ENCODE peak calls at places on chromosomes 6 and 20, in seven cellular contexts. W, I, A, F, D, V and U are unnamed samples.

GRCh38 chr6:21597243-21597682 is 3.7 kb downstream of the SOX4 start:
- DNase-seq in W (no peak), I (no peak), A (no peak), F (no peak), D (no peak), V (no peak), U (no peak)

GRCh38 chr6:157905590-157906337 is 75.9 kb upstream of the SYNJ2 start:
- DNase-seq in W (no peak), I (no peak), A (no peak), F (no peak), D (no peak), V (no peak), U (no peak)

GRCh38 chr6:164078551-164079274 is 664.2 kb downstream of the QKI start:
- DNase-seq in W (no peak), I (no peak), A (no peak), F (no peak), D (no peak), V (no peak), U (no peak)

GRCh38 chr20:25454153-25454900 is 46.9 kb downstream of the GINS1 start:
- DNase-seq in W (no peak), I (no peak), A (no peak), F (no peak), D (no peak), V (no peak), U (no peak)

GRCh38 chr6:90003069-90003800 is 109.0 kb downstream of the GJA10 start:
- DNase-seq in W (no peak), I (no peak), A (no peak), F (no peak), D (no peak), V (no peak), U (no peak)

GRCh38 chr20:38084425-38084951 is 50.9 kb downstream of the RPRD1B start:
- DNase-seq in W (no peak), I (no peak), A (no peak), F (no peak), D (no peak), V (no peak), U (no peak)

GRCh38 chr20:58697201-58697866 is 4.7 kb downstream of the NPEPL1 start:
- DNase-seq in W (no peak), I (no peak), A (no peak), F (no peak), D (no peak), V (no peak), U (no peak)

GRCh38 chr6:28693033-28693750 is 167.5 kb downstream of the GPX5 start:
- DNase-seq in W (no peak), I (no peak), A (no peak), F (no peak), D (no peak), V (no peak), U (no peak)

GRCh38 chr6:85594197-85594930 is 706 bp upstream of the SNX14 start:
- DNase-seq in W (no peak), I (peak), A (peak), F (no peak), D (no peak), V (peak), U (no peak)

GRCh38 chr20:25018425-25018824 is 25.9 kb upstream of the APMAP start:
- DNase-seq in W (no peak), I (no peak), A (no peak), F (no peak), D (no peak), V (no peak), U (no peak)

GRCh38 chr20:50333131-50333530 is 142.5 kb downstream of the CEBPB start:
- DNase-seq in W (no peak), I (no peak), A (no peak), F (no peak), D (no peak), V (no peak), U (no peak)

GRCh38 chr6:37838209-37838921 is 18.8 kb downstream of the ZFAND3 start:
- DNase-seq in W (no peak), I (no peak), A (no peak), F (no peak), D (no peak), V (no peak), U (no peak)

GRCh38 chr6:49890988-49891387 is 24.7 kb upstream of the CRISP1 start:
- DNase-seq in W (no peak), I (no peak), A (no peak), F (no peak), D (no peak), V (no peak), U (no peak)

GRCh38 chr6:34143196-34143883 is 2.5 kb downstream of the GRM4 start:
- DNase-seq in W (no peak), I (no peak), A (no peak), F (no peak), D (no peak), V (no peak), U (no peak)

GRCh38 chr6:46983007-46983411 is 59.1 kb downstream of the ADGRF1 start:
- DNase-seq in W (no peak), I (no peak), A (no peak), F (no peak), D (no peak), V (no peak), U (no peak)

GRCh38 chr6:37985355-37985754 is 165.8 kb downstream of the ZFAND3 start:
- DNase-seq in W (no peak), I (no peak), A (no peak), F (peak), D (no peak), V (peak), U (peak)

GRCh38 chr6:93418448-93419303 is 683 bp downstream of the EPHA7 start:
- DNase-seq in W (no peak), I (no peak), A (no peak), F (no peak), D (peak), V (no peak), U (no peak)

GRCh38 chr6:99119109-99120031 is 171.6 kb upstream of the FBXL4 start:
- DNase-seq in W (no peak), I (no peak), A (peak), F (no peak), D (peak), V (no peak), U (no peak)

GRCh38 chr6:119137194-119138072 is 59.0 kb upstream of the FAM184A start:
- DNase-seq in W (peak), I (no peak), A (peak), F (no peak), D (no peak), V (no peak), U (no peak)

GRCh38 chr6:85278456-85279035 is 171.3 kb upstream of the NT5E start:
- DNase-seq in W (no peak), I (no peak), A (no peak), F (no peak), D (no peak), V (no peak), U (no peak)

GRCh38 chr20:24081077-24081476 is 92.5 kb upstream of the GGTLC1 start:
- DNase-seq in W (no peak), I (no peak), A (no peak), F (no peak), D (no peak), V (no peak), U (no peak)

GRCh38 chr20:18314786-18315406 is 26.6 kb downstream of the ZNF133 start:
- DNase-seq in W (no peak), I (no peak), A (peak), F (no peak), D (no peak), V (no peak), U (no peak)

GRCh38 chr6:39901670-39902069 is 32.6 kb downstream of the MOCS1 start:
- DNase-seq in W (no peak), I (no peak), A (no peak), F (no peak), D (no peak), V (no peak), U (no peak)

GRCh38 chr6:135576055-135576454 is 78.5 kb upstream of the AHI1 start:
- DNase-seq in W (no peak), I (no peak), A (peak), F (no peak), D (no peak), V (no peak), U (no peak)

GRCh38 chr6:579339-579738 is 77.6 kb downstream of the HUS1B start:
- DNase-seq in W (no peak), I (no peak), A (no peak), F (no peak), D (no peak), V (no peak), U (no peak)

GRCh38 chr6:27865952-27866369 is 46.2 kb downstream of the OR2B2 start:
- DNase-seq in W (no peak), I (peak), A (no peak), F (no peak), D (peak), V (peak), U (no peak)

GRCh38 chr6:146028250-146028789 is 542 bp upstream of the GRM1 start:
- DNase-seq in W (no peak), I (no peak), A (peak), F (no peak), D (peak), V (peak), U (no peak)

GRCh38 chr20:44627364-44628010 is 24.0 kb downstream of the ADA start:
- DNase-seq in W (no peak), I (no peak), A (no peak), F (no peak), D (no peak), V (no peak), U (no peak)

GRCh38 chr6:56842602-56843475 is 112.1 kb upstream of the BEND6 start:
- DNase-seq in W (no peak), I (no peak), A (no peak), F (no peak), D (peak), V (no peak), U (no peak)

GRCh38 chr6:109028439-109028838 is 66.2 kb downstream of the SESN1 start:
- DNase-seq in W (no peak), I (no peak), A (no peak), F (no peak), D (no peak), V (no peak), U (no peak)

GRCh38 chr6:81944661-81945060 is 192.2 kb upstream of the TENT5A start:
- DNase-seq in W (no peak), I (no peak), A (no peak), F (no peak), D (no peak), V (no peak), U (no peak)

GRCh38 chr20:6490849-6491248 is 276.6 kb upstream of the BMP2 start:
- DNase-seq in W (no peak), I (no peak), A (no peak), F (no peak), D (no peak), V (no peak), U (no peak)

GRCh38 chr20:33655164-33655563 is 7.0 kb upstream of the C20orf144 start:
- DNase-seq in W (no peak), I (no peak), A (no peak), F (no peak), D (no peak), V (no peak), U (no peak)

GRCh38 chr20:50055524-50056083 is 57.3 kb downstream of the UBE2V1 start:
- DNase-seq in W (no peak), I (no peak), A (no peak), F (no peak), D (no peak), V (no peak), U (no peak)